ENCODE peak calls at places on chromosomes 1 and 21, in ten cellular contexts. G is tibial artery; A is epithelial cell of esophagus; E is CD8-positive, alpha-beta T cell; M is AG20443; V is colonic mucosa; R is COR-L47; D is aorta; P is substantia nigra; T is breast epithelium. K is an unnamed sample.

GRCh38 chr1:67724928-67725560 is 40.0 kb downstream of the GADD45A start:
- DNase-seq in G (no peak), A (peak), E (no peak), M (peak), V (no peak), R (peak), D (no peak), P (no peak), T (peak), K (no peak)

GRCh38 chr21:32330784-32331311 is 32.2 kb downstream of the MRAP start:
- DNase-seq in G (no peak), A (no peak), E (no peak), M (no peak), V (no peak), R (no peak), D (no peak), P (no peak), T (no peak), K (peak)

GRCh38 chr1:35555212-35555584 is 2.0 kb downstream of the KIAA0319L start:
- DNase-seq in G (no peak), A (no peak), E (no peak), M (no peak), V (no peak), R (no peak), D (no peak), P (no peak), T (no peak), K (no peak)

GRCh38 chr1:159916240-159917051 is 8.9 kb downstream of the TAGLN2 start:
- DNase-seq in G (no peak), A (peak), E (no peak), M (peak), V (no peak), R (no peak), D (peak), P (no peak), T (no peak), K (no peak)

GRCh38 chr1:182113879-182114626 is 52.5 kb upstream of the ZNF648 start:
- DNase-seq in G (no peak), A (no peak), E (no peak), M (no peak), V (no peak), R (no peak), D (no peak), P (peak), T (no peak), K (no peak)

GRCh38 chr1:94602312-94602711 is 60.8 kb upstream of the F3 start:
- DNase-seq in G (no peak), A (peak), E (no peak), M (peak), V (peak), R (no peak), D (no peak), P (no peak), T (no peak), K (no peak)

GRCh38 chr1:44418022-44418673 is 13.1 kb downstream of the RNF220 start:
- DNase-seq in G (no peak), A (no peak), E (no peak), M (no peak), V (no peak), R (no peak), D (no peak), P (no peak), T (no peak), K (no peak)

GRCh38 chr1:65650682-65651081 is 142.0 kb upstream of the PDE4B start:
- DNase-seq in G (no peak), A (no peak), E (no peak), M (no peak), V (no peak), R (no peak), D (no peak), P (no peak), T (no peak), K (no peak)

GRCh38 chr1:3914911-3915310 is 14.8 kb upstream of the C1orf174 start:
- DNase-seq in G (peak), A (no peak), E (no peak), M (no peak), V (no peak), R (no peak), D (peak), P (no peak), T (no peak), K (no peak)

GRCh38 chr1:209710098-209710497 is 5.5 kb downstream of the HSD11B1 start:
- DNase-seq in G (no peak), A (no peak), E (no peak), M (peak), V (no peak), R (no peak), D (no peak), P (no peak), T (no peak), K (no peak)

GRCh38 chr1:112909847-112910246 is 46.1 kb downstream of the SLC16A1 start:
- DNase-seq in G (no peak), A (no peak), E (no peak), M (no peak), V (no peak), R (no peak), D (no peak), P (no peak), T (no peak), K (no peak)

GRCh38 chr1:228236744-228237143 is 28.9 kb downstream of the OBSCN start:
- DNase-seq in G (no peak), A (peak), E (no peak), M (peak), V (peak), R (peak), D (no peak), P (no peak), T (no peak), K (no peak)

GRCh38 chr1:180982424-180982823 is 40.2 kb downstream of the STX6 start:
- DNase-seq in G (no peak), A (no peak), E (no peak), M (no peak), V (no peak), R (no peak), D (no peak), P (no peak), T (no peak), K (no peak)

GRCh38 chr1:152410599-152410998 is 3.5 kb downstream of the CRNN start:
- DNase-seq in G (no peak), A (no peak), E (no peak), M (peak), V (no peak), R (no peak), D (no peak), P (no peak), T (no peak), K (no peak)